ENCODE peak calls at places on chromosomes 2 and 18, in ten cellular contexts. W, P, J, F, R, A, Y, I, G and Q are unnamed samples.

GRCh38 chr2:31239842-31240198 is 5.9 kb downstream of the EHD3 start:
- DNase-seq in J (peak; percentile 82), A (peak; percentile 69), G (no peak), Y (no peak), I (no peak), F (peak; percentile 88), P (peak; percentile 93), R (no peak), W (peak; percentile 51), Q (peak; percentile 67)

GRCh38 chr2:222655406-222655747 is 515 bp downstream of the FARSB start:
- DNase-seq in G (no peak), R (no peak), A (peak; percentile 25), Y (no peak), P (no peak), I (no peak), W (no peak), F (peak; percentile 74), J (no peak), Q (no peak)

GRCh38 chr2:120346034-120346666 is at the start of gene INHBB:
- DNase-seq in J (no peak), Y (no peak), I (peak; percentile 48), R (no peak), G (no peak), F (peak; percentile 61), W (peak; percentile 72), A (peak; percentile 22), P (peak; percentile 90), Q (no peak)

GRCh38 chr2:36951030-36951518 is 15.3 kb downstream of the STRN start:
- DNase-seq in A (no peak), R (no peak), J (no peak), F (no peak), P (no peak), I (no peak), W (no peak), Y (no peak), G (no peak), Q (no peak)

GRCh38 chr2:39881494-39881893 is 102.4 kb upstream of the THUMPD2 start:
- DNase-seq in P (no peak), W (no peak), J (no peak), Y (no peak), F (peak; percentile 45), R (no peak), G (no peak), A (no peak), I (no peak), Q (no peak)

GRCh38 chr18:57910817-57911216 is 107.7 kb upstream of the ATP8B1 start:
- DNase-seq in Y (no peak), W (peak; percentile 88), A (no peak), F (no peak), I (peak; percentile 19), J (no peak), P (no peak), R (no peak), G (no peak), Q (no peak)

GRCh38 chr2:16568998-16569397 is 96.6 kb downstream of the CYRIA start:
- DNase-seq in P (no peak), J (no peak), F (no peak), I (no peak), Y (no peak), A (no peak), W (no peak), G (no peak), R (no peak), Q (no peak)

GRCh38 chr2:231132126-231132525 is 7.3 kb upstream of the HTR2B start:
- DNase-seq in P (no peak), R (no peak), Y (no peak), G (no peak), A (peak; percentile 68), J (no peak), I (no peak), F (peak; percentile 52), W (no peak), Q (no peak)

GRCh38 chr18:422966-423365 is 77.5 kb downstream of the COLEC12 start:
- DNase-seq in R (no peak), Y (no peak), W (no peak), J (no peak), G (no peak), A (no peak), P (no peak), I (no peak), F (no peak), Q (no peak)

GRCh38 chr2:165868211-165868610 is 74.2 kb upstream of the GALNT3 start:
- DNase-seq in A (peak; percentile 68), P (no peak), W (no peak), F (peak; percentile 5), J (no peak), I (no peak), R (no peak), G (no peak), Y (no peak), Q (no peak)

GRCh38 chr2:7977900-7978299 is 704.0 kb upstream of the ID2 start:
- DNase-seq in P (no peak), W (no peak), Y (no peak), R (no peak), F (no peak), G (no peak), A (no peak), I (no peak), J (no peak), Q (no peak)

GRCh38 chr2:7971248-7971647 is 710.6 kb upstream of the ID2 start:
- DNase-seq in R (no peak), P (no peak), W (no peak), I (no peak), G (no peak), J (no peak), A (no peak), Y (no peak), F (no peak), Q (no peak)

GRCh38 chr2:7972670-7973069 is 709.2 kb upstream of the ID2 start:
- DNase-seq in P (no peak), Y (no peak), J (no peak), G (no peak), I (no peak), F (no peak), W (no peak), R (no peak), A (no peak), Q (no peak)

GRCh38 chr2:7974936-7975335 is 706.9 kb upstream of the ID2 start:
- DNase-seq in F (no peak), R (no peak), A (no peak), I (no peak), Y (no peak), G (no peak), W (no peak), P (peak; percentile 83), J (no peak), Q (no peak)

DNA sequence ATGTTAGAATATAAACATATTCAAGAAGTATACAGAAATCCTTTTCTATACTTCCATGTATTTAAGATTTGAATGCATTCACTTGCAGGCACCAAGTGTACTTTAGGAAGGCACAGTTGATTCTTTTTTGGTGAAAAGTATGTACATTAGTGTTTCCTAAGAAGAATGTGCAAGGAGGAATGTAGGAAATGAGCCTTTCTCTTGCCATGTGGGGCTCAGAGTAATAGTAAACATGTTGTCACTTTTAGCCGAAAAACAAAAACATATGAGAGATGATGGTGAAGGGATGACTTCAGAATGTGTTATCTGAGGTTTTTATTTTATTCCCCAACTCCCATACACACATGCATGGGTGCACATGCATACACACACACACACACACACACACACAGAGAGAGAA is 707.8 kb upstream of the ID2 start:
- DNase-seq in G (no peak), A (no peak), I (no peak), F (no peak), W (no peak), Y (no peak), J (no peak), R (no peak), P (no peak), Q (no peak)
- H3K27me3 ChIP-seq in G (no peaks in the 10 kb centered on the region), A (no peaks in the 10 kb centered on the region), I (no peaks in the 10 kb centered on the region), F (no peaks in the 10 kb centered on the region), W (no peaks in the 10 kb centered on the region), Y (no peaks in the 10 kb centered on the region), J (no peaks in the 10 kb centered on the region), R (no peaks in the 10 kb centered on the region), P (peaks cover 12% of the 10 kb centered on the region), Q (no peaks in the 10 kb centered on the region)

DNA sequence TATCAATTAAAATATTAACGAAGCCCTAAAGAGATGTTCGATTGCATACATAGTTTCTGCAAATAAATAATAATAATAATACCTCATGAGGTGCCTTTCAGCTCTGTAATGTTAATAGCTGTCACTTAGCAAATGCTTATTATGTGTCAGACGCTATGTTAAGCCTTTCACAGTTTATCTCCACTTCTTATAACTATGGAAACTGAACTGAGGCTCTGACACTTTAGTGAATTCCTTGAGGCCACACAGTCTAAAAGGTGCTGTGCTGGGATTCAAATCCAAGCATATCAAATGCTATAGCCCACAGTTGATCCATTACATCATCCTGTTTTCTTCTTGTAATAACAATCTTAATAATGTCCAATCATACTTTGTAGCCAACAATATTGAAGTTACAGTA is 1571.5 kb upstream of the NXPH2 start:
- DNase-seq in W (no peak), P (no peak), G (no peak), J (no peak), A (no peak), I (no peak), F (no peak), R (no peak), Y (no peak), Q (no peak)
- H3K4me1 ChIP-seq in W (no peaks in the 10 kb centered on the region), P (no peaks in the 10 kb centered on the region), G (no peaks in the 10 kb centered on the region), J (no peaks in the 10 kb centered on the region), A (no peaks in the 10 kb centered on the region), I (no peaks in the 10 kb centered on the region), F (no peaks in the 10 kb centered on the region), R (no peaks in the 10 kb centered on the region), Y (no peaks in the 10 kb centered on the region), Q (no peaks in the 10 kb centered on the region)

GRCh38 chr18:79393626-79394401 is 1.9 kb upstream of the NFATC1 start:
- DNase-seq in F (peak; percentile 92), G (peak; percentile 56), I (peak; percentile 38), R (peak; percentile 53), W (peak; percentile 88), P (peak; percentile 100), Y (no peak), J (peak; percentile 99), A (peak; percentile 95), Q (peak; percentile 85)
- H3K27me3 ChIP-seq in F (peaks cover 5% of the 10 kb centered on the region), G (no peaks in the 10 kb centered on the region), I (no peaks in the 10 kb centered on the region), R (no peaks in the 10 kb centered on the region), W (peaks cover 53% of the 10 kb centered on the region), P (peaks cover 32% of the 10 kb centered on the region), Y (no peaks in the 10 kb centered on the region), J (no peaks in the 10 kb centered on the region), A (peaks cover 77% of the 10 kb centered on the region), Q (peaks cover 3% of the 10 kb centered on the region)

GRCh38 chr18:3261393-3262233 is at the start of gene MYL12B:
- DNase-seq in I (peak; percentile 89), P (peak; percentile 95), W (peak; percentile 91), J (peak; percentile 93), F (peak; percentile 93), A (peak; percentile 84), R (peak; percentile 83), G (peak; percentile 84), Y (peak; percentile 80), Q (peak; percentile 73)
- H3K4me1 ChIP-seq in I (peaks cover 54% of the 10 kb centered on the region), P (peaks cover 49% of the 10 kb centered on the region), W (peaks cover 9% of the 10 kb centered on the region), J (peaks cover 13% of the 10 kb centered on the region), F (peaks cover 43% of the 10 kb centered on the region), A (peaks cover 28% of the 10 kb centered on the region), R (peaks cover 81% of the 10 kb centered on the region), G (peaks cover 66% of the 10 kb centered on the region), Y (peaks cover 28% of the 10 kb centered on the region), Q (peaks cover 55% of the 10 kb centered on the region)